ENCODE peak calls at places on chromosomes 12 and 14, in ten cellular contexts. One of them, this sample, is unnamed.

GRCh38 chr12:111068281-111068680 is 147.9 kb upstream of the MYL2 start:
- DNase-seq in uterus: no peak
- DNase-seq in Peyer's patch: no peak
- DNase-seq in HepG2: no peak
- DNase-seq in NB4: no peak
- DNase-seq in A549: no peak
- DNase-seq in HCT116: no peak
- DNase-seq in prostate gland: no peak
- DNase-seq in heart left ventricle: no peak
- DNase-seq in spleen: peak; percentile 19
- DNase-seq in this sample: no peak

GRCh38 chr14:30223385-30223785 is 295.7 kb upstream of the PRKD1 start:
- DNase-seq in uterus: peak; percentile 58
- DNase-seq in Peyer's patch: peak; percentile 46
- DNase-seq in HepG2: peak; percentile 71
- DNase-seq in NB4: no peak
- DNase-seq in A549: peak; percentile 46
- DNase-seq in HCT116: peak; percentile 10
- DNase-seq in prostate gland: peak; percentile 86
- DNase-seq in heart left ventricle: peak; percentile 38
- DNase-seq in spleen: no peak
- DNase-seq in this sample: peak; percentile 77

GRCh38 chr12:101078881-101079280 is 131.2 kb downstream of the SLC5A8 start:
- DNase-seq in uterus: no peak
- DNase-seq in Peyer's patch: no peak
- DNase-seq in HepG2: no peak
- DNase-seq in NB4: no peak
- DNase-seq in A549: no peak
- DNase-seq in HCT116: no peak
- DNase-seq in prostate gland: no peak
- DNase-seq in heart left ventricle: no peak
- DNase-seq in spleen: no peak
- DNase-seq in this sample: no peak

GRCh38 chr14:41418851-41419250 is 187.8 kb upstream of the LRFN5 start:
- DNase-seq in uterus: no peak
- DNase-seq in Peyer's patch: no peak
- DNase-seq in HepG2: no peak
- DNase-seq in NB4: no peak
- DNase-seq in A549: no peak
- DNase-seq in HCT116: no peak
- DNase-seq in prostate gland: no peak
- DNase-seq in heart left ventricle: no peak
- DNase-seq in spleen: no peak
- DNase-seq in this sample: no peak

GRCh38 chr14:24296341-24297157 is 3.0 kb downstream of the DHRS1 start:
- DNase-seq in uterus: peak; percentile 32
- DNase-seq in Peyer's patch: peak; percentile 83
- DNase-seq in HepG2: peak; percentile 90
- DNase-seq in NB4: peak; percentile 91
- DNase-seq in A549: peak; percentile 77
- DNase-seq in HCT116: no peak
- DNase-seq in prostate gland: peak; percentile 51
- DNase-seq in heart left ventricle: peak; percentile 54
- DNase-seq in spleen: peak; percentile 88
- DNase-seq in this sample: peak; percentile 73

GRCh38 chr12:29782285-29782820 is 1.4 kb downstream of the TMTC1 start:
- DNase-seq in uterus: peak; percentile 34
- DNase-seq in Peyer's patch: no peak
- DNase-seq in HepG2: no peak
- DNase-seq in NB4: peak; percentile 68
- DNase-seq in A549: no peak
- DNase-seq in HCT116: no peak
- DNase-seq in prostate gland: peak; percentile 11
- DNase-seq in heart left ventricle: no peak
- DNase-seq in spleen: no peak
- DNase-seq in this sample: peak; percentile 10

GRCh38 chr12:2248087-2248900 is 195.5 kb downstream of the CACNA1C start:
- DNase-seq in uterus: no peak
- DNase-seq in Peyer's patch: no peak
- DNase-seq in HepG2: peak; percentile 92
- DNase-seq in NB4: no peak
- DNase-seq in A549: no peak
- DNase-seq in HCT116: no peak
- DNase-seq in prostate gland: no peak
- DNase-seq in heart left ventricle: no peak
- DNase-seq in spleen: no peak
- DNase-seq in this sample: no peak

GRCh38 chr14:58699656-58700055 is 61.9 kb downstream of the DACT1 start:
- DNase-seq in uterus: no peak
- DNase-seq in Peyer's patch: no peak
- DNase-seq in HepG2: no peak
- DNase-seq in NB4: no peak
- DNase-seq in A549: no peak
- DNase-seq in HCT116: no peak
- DNase-seq in prostate gland: no peak
- DNase-seq in heart left ventricle: no peak
- DNase-seq in spleen: no peak
- DNase-seq in this sample: no peak

DNA sequence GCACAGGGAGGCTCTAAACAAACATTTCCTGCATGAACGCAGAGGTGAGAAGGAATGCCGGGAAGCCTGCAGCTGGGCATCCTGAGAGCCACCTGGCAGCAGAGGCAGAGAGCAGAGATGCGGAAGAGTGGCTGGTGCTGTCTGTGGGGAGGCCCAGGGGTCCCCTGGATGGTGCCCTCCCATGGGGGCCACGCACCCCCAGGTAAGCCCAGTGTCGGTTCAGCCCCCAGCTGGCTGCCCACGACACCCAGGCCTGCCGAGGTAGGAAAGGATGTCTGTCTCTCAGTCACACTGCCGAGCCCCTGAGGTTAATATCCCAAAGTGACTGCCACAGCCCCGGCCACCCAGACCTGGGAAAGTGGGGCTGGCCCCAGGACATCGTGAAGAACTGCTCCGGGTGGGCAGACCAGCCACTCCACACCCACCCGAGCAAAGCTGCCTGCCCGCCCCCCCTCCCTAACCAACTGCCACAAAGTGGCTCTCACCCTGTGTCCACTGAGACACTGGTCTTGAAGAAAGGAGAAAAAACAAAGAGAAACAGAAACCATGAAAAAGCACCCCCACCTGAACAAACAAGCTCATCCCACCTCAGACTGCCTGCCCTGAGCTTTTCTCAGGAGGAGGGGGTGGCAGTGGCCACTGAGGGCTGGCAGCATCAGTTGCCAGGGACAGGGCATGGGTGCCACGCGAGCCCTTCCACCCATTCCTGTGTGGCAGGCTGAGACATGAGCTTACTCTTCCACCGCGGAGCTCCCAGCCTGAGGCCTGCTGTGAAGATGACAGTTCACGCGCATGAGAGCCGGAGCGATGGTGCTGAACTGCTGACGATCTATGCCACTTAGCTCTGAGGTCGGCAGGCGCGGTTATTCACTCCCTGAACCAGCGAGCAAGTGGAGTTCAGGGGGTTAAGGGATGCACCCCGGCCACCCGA is 40.8 kb downstream of the CCDC88C start:
- DNase-seq in uterus: no peak
- DNase-seq in Peyer's patch: no peak
- DNase-seq in HepG2: no peak
- DNase-seq in NB4: no peak
- DNase-seq in A549: no peak
- DNase-seq in HCT116: no peak
- DNase-seq in prostate gland: no peak
- DNase-seq in heart left ventricle: no peak
- DNase-seq in spleen: no peak
- DNase-seq in this sample: no peak
- TF ChIP-seq POLR2A in uterus: no peak
- TF ChIP-seq POLR2A in Peyer's patch: no peak
- TF ChIP-seq POLR2A in HepG2: no peak
- TF ChIP-seq POLR2A in NB4: no peak
- TF ChIP-seq POLR2A in A549: no peak
- TF ChIP-seq POLR2A in HCT116: no peak
- TF ChIP-seq POLR2A in prostate gland: no peak
- TF ChIP-seq POLR2A in heart left ventricle: no peak
- TF ChIP-seq POLR2A in spleen: no peak
- TF ChIP-seq POLR2A in this sample: no peak

GRCh38 chr14:74835607-74836250 is 40.2 kb downstream of the PROX2 start:
- DNase-seq in uterus: no peak
- DNase-seq in Peyer's patch: no peak
- DNase-seq in HepG2: no peak
- DNase-seq in NB4: no peak
- DNase-seq in A549: no peak
- DNase-seq in HCT116: no peak
- DNase-seq in prostate gland: no peak
- DNase-seq in heart left ventricle: no peak
- DNase-seq in spleen: no peak
- DNase-seq in this sample: no peak
- TF ChIP-seq CTCF in uterus: no peak
- TF ChIP-seq CTCF in Peyer's patch: no peak
- TF ChIP-seq CTCF in HepG2: no peak
- TF ChIP-seq CTCF in NB4: no peak
- TF ChIP-seq CTCF in A549: no peak
- TF ChIP-seq CTCF in HCT116: no peak
- TF ChIP-seq CTCF in prostate gland: no peak
- TF ChIP-seq CTCF in heart left ventricle: no peak
- TF ChIP-seq CTCF in spleen: no peak
- TF ChIP-seq CTCF in this sample: no peak

GRCh38 chr14:68679301-68679700 is 113.6 kb downstream of the ZFP36L1 start:
- DNase-seq in uterus: no peak
- DNase-seq in Peyer's patch: no peak
- DNase-seq in HepG2: no peak
- DNase-seq in NB4: no peak
- DNase-seq in A549: no peak
- DNase-seq in HCT116: no peak
- DNase-seq in prostate gland: no peak
- DNase-seq in heart left ventricle: no peak
- DNase-seq in spleen: no peak
- DNase-seq in this sample: no peak

GRCh38 chr14:68678471-68678870 is 114.4 kb downstream of the ZFP36L1 start:
- DNase-seq in uterus: no peak
- DNase-seq in Peyer's patch: no peak
- DNase-seq in HepG2: no peak
- DNase-seq in NB4: no peak
- DNase-seq in A549: no peak
- DNase-seq in HCT116: no peak
- DNase-seq in prostate gland: no peak
- DNase-seq in heart left ventricle: no peak
- DNase-seq in spleen: no peak
- DNase-seq in this sample: no peak

GRCh38 chr14:68680541-68681051 is 112.3 kb downstream of the ZFP36L1 start:
- DNase-seq in uterus: no peak
- DNase-seq in Peyer's patch: no peak
- DNase-seq in HepG2: no peak
- DNase-seq in NB4: no peak
- DNase-seq in A549: no peak
- DNase-seq in HCT116: no peak
- DNase-seq in prostate gland: no peak
- DNase-seq in heart left ventricle: no peak
- DNase-seq in spleen: no peak
- DNase-seq in this sample: no peak

GRCh38 chr14:68681256-68681655 is 111.6 kb downstream of the ZFP36L1 start:
- DNase-seq in uterus: no peak
- DNase-seq in Peyer's patch: no peak
- DNase-seq in HepG2: no peak
- DNase-seq in NB4: no peak
- DNase-seq in A549: no peak
- DNase-seq in HCT116: no peak
- DNase-seq in prostate gland: no peak
- DNase-seq in heart left ventricle: no peak
- DNase-seq in spleen: no peak
- DNase-seq in this sample: no peak

GRCh38 chr14:68679746-68680467 is 113.0 kb downstream of the ZFP36L1 start:
- DNase-seq in uterus: no peak
- DNase-seq in Peyer's patch: no peak
- DNase-seq in HepG2: peak; percentile 13
- DNase-seq in NB4: no peak
- DNase-seq in A549: no peak
- DNase-seq in HCT116: no peak
- DNase-seq in prostate gland: no peak
- DNase-seq in heart left ventricle: no peak
- DNase-seq in spleen: no peak
- DNase-seq in this sample: no peak
- TF ChIP-seq POLR2A in uterus: no peak
- TF ChIP-seq POLR2A in Peyer's patch: no peak
- TF ChIP-seq POLR2A in HepG2: no peak
- TF ChIP-seq POLR2A in NB4: no peak
- TF ChIP-seq POLR2A in A549: no peak
- TF ChIP-seq POLR2A in HCT116: no peak
- TF ChIP-seq POLR2A in prostate gland: no peak
- TF ChIP-seq POLR2A in heart left ventricle: no peak
- TF ChIP-seq POLR2A in spleen: no peak
- TF ChIP-seq POLR2A in this sample: no peak

GRCh38 chr14:104683653-104684448 is 5.6 kb upstream of the INF2 start:
- DNase-seq in uterus: no peak
- DNase-seq in Peyer's patch: no peak
- DNase-seq in HepG2: no peak
- DNase-seq in NB4: no peak
- DNase-seq in A549: no peak
- DNase-seq in HCT116: no peak
- DNase-seq in prostate gland: no peak
- DNase-seq in heart left ventricle: peak; percentile 5
- DNase-seq in spleen: no peak
- DNase-seq in this sample: no peak

GRCh38 chr14:104680806-104681688 is 8.4 kb upstream of the INF2 start:
- DNase-seq in uterus: peak; percentile 66
- DNase-seq in Peyer's patch: peak; percentile 91
- DNase-seq in HepG2: peak; percentile 73
- DNase-seq in NB4: peak; percentile 70
- DNase-seq in A549: peak; percentile 86
- DNase-seq in HCT116: no peak
- DNase-seq in prostate gland: peak; percentile 70
- DNase-seq in heart left ventricle: peak; percentile 46
- DNase-seq in spleen: peak; percentile 68
- DNase-seq in this sample: peak; percentile 84

GRCh38 chr14:104681689-104682074 is 7.7 kb upstream of the INF2 start:
- DNase-seq in uterus: peak; percentile 89
- DNase-seq in Peyer's patch: peak; percentile 88
- DNase-seq in HepG2: peak; percentile 46
- DNase-seq in NB4: no peak
- DNase-seq in A549: peak; percentile 94
- DNase-seq in HCT116: no peak
- DNase-seq in prostate gland: peak; percentile 84
- DNase-seq in heart left ventricle: peak; percentile 96
- DNase-seq in spleen: peak; percentile 88
- DNase-seq in this sample: peak; percentile 92

GRCh38 chr14:104680056-104680805 is 9.2 kb upstream of the INF2 start:
- DNase-seq in uterus: peak; percentile 74
- DNase-seq in Peyer's patch: peak; percentile 84
- DNase-seq in HepG2: no peak
- DNase-seq in NB4: peak; percentile 67
- DNase-seq in A549: peak; percentile 83
- DNase-seq in HCT116: no peak
- DNase-seq in prostate gland: no peak
- DNase-seq in heart left ventricle: peak; percentile 18
- DNase-seq in spleen: peak; percentile 77
- DNase-seq in this sample: peak; percentile 86

DNA sequence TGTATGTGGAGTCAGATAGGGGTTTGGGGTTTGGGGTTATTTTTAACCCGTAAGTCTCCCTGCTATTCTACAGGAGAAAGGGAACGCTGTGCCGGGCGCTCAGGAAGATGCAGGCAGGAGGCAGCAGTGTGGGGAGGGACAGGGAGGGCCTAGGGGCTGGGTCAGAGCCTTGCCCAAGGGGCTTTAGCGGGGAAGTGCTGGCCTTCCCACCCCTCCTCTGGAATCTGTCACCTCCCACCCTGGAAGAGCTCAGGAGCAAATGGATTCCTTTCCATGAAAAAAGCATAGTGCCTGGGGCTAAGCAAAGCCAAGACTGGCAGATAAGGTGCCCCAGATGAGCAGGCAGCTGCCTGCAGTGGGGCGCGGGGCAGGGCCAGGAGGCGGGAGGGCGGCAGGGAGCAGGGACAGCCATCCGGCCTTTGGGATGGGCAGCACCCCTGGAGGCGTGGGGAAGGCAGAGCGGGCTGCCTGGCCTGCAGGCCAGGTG is 7.3 kb upstream of the INF2 start:
- DNase-seq in uterus: no peak
- DNase-seq in Peyer's patch: no peak
- DNase-seq in HepG2: no peak
- DNase-seq in NB4: no peak
- DNase-seq in A549: peak; percentile 76
- DNase-seq in HCT116: no peak
- DNase-seq in prostate gland: no peak
- DNase-seq in heart left ventricle: peak; percentile 24
- DNase-seq in spleen: no peak
- DNase-seq in this sample: peak; percentile 14
- TF ChIP-seq CTCF in uterus: no peak
- TF ChIP-seq CTCF in Peyer's patch: no peak
- TF ChIP-seq CTCF in HepG2: no peak
- TF ChIP-seq CTCF in NB4: no peak
- TF ChIP-seq CTCF in A549: no peak
- TF ChIP-seq CTCF in HCT116: no peak
- TF ChIP-seq CTCF in prostate gland: no peak
- TF ChIP-seq CTCF in heart left ventricle: no peak
- TF ChIP-seq CTCF in spleen: no peak
- TF ChIP-seq CTCF in this sample: no peak